ENCODE peak calls at places on chromosomes 11 and 22, in five cellular contexts. F is body of pancreas, V is IMR-90, S is transverse colon, B is testis. O is an unnamed sample.

GRCh38 chr22:38872831-38873248 is 824 bp upstream of the CBX6 start:
- DNase-seq in F (peak), V (peak), S (peak), B (peak), O (peak)

GRCh38 chr22:36356708-36357694 is 30.8 kb downstream of the MYH9 start:
- DNase-seq in F (no peak), V (peak), S (no peak), B (no peak), O (no peak)

GRCh38 chr11:11313426-11313825 is 39.6 kb downstream of the CSNK2A3 start:
- DNase-seq in F (peak), V (peak), S (no peak), B (no peak), O (no peak)

GRCh38 chr11:35477871-35478270 is 47.5 kb downstream of the PAMR1 start:
- DNase-seq in F (no peak), V (no peak), S (no peak), B (no peak), O (no peak)

GRCh38 chr11:103476874-103477273 is 367.6 kb downstream of the DYNC2H1 start:
- DNase-seq in F (no peak), V (no peak), S (no peak), B (no peak), O (no peak)

GRCh38 chr11:47056261-47056915 is 119.8 kb downstream of the CSTPP1 start:
- DNase-seq in F (no peak), V (peak), S (no peak), B (no peak), O (no peak)

GRCh38 chr11:95088946-95089619 is 563 bp upstream of the ENDOD1 start:
- DNase-seq in F (peak), V (no peak), S (no peak), B (no peak), O (no peak)

GRCh38 chr22:31185056-31185455 is 25.1 kb downstream of the RNF185 start:
- DNase-seq in F (no peak), V (peak), S (no peak), B (no peak), O (peak)

GRCh38 chr11:121459413-121460041 is 6.8 kb upstream of the SORL1-AS1 start:
- DNase-seq in F (no peak), V (no peak), S (no peak), B (no peak), O (no peak)

GRCh38 chr11:128324051-128324481 is 263.3 kb downstream of the ETS1 start:
- DNase-seq in F (no peak), V (no peak), S (no peak), B (no peak), O (no peak)

GRCh38 chr22:37741312-37741795 is 44.5 kb downstream of the TRIOBP start:
- DNase-seq in F (peak), V (peak), S (peak), B (peak), O (peak)

GRCh38 chr22:50191041-50191740 is 5.5 kb downstream of the TRABD start:
- DNase-seq in F (peak), V (no peak), S (peak), B (no peak), O (no peak)

GRCh38 chr22:28594784-28595324 is 84.8 kb downstream of the TTC28 start:
- DNase-seq in F (no peak), V (peak), S (no peak), B (no peak), O (no peak)

GRCh38 chr11:128157423-128158298 is 429.7 kb downstream of the ETS1 start:
- DNase-seq in F (peak), V (peak), S (peak), B (peak), O (no peak)

GRCh38 chr11:65429724-65430405 is 7.3 kb downstream of the NEAT1 start:
- DNase-seq in F (peak), V (peak), S (peak), B (peak), O (peak)

GRCh38 chr22:24540470-24540869 is 14.5 kb downstream of the GUCD1 start:
- DNase-seq in F (no peak), V (no peak), S (no peak), B (no peak), O (no peak)

GRCh38 chr22:18048441-18048898 is 24.1 kb upstream of the MICAL3 start:
- DNase-seq in F (no peak), V (peak), S (no peak), B (peak), O (no peak)

GRCh38 chr11:119300198-119300964 is 16.5 kb downstream of the MCAM start:
- DNase-seq in F (no peak), V (no peak), S (no peak), B (no peak), O (no peak)

GRCh38 chr11:32416301-32416700 is 19.0 kb downstream of the WT1 start:
- DNase-seq in F (no peak), V (no peak), S (no peak), B (no peak), O (no peak)
- H3K4me3 ChIP-seq in F (no peak), V (no peak), S (no peak), B (no peak), O (no peak)

DNA sequence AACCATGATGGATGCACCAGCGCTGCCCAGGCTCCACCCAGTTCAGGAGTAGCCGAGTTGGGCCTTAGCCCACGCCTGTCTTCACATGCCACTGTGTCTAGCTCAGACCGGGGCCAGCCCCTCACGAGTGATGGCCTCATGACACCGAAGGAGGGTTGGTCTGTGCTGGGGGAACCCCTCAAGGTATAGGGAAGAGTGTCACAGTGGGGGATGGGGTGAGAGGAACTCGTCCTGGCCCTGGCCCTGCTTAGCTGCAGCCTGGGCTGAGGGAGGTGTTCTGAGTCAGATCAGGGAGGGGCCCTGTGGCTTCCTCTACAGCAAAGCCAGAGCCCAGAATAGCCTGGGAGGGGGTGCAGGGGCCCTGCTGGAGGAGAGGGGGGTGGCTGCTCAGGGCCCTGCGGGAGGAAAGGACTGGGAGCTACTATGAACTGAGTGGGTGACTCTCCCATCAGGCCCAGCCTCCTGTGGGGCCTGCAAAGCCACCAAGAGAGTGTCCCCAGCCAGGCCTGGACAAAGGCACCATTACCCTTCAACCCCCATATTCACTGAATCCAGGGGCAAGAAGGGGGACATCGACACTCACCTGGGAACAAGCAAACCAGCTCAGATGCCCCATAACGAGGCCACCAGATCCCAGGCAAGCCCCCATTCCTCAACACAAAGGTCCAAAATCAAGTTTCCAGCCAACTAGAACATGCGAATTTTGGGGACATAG is 41.2 kb downstream of the IGLL5 start:
- DNase-seq in F (no peak), V (peak), S (peak), B (no peak), O (no peak)
- TF ChIP-seq POLR2A in F (no peak), V (no peak), S (no peak), B (no peak), O (no peak)

DNA sequence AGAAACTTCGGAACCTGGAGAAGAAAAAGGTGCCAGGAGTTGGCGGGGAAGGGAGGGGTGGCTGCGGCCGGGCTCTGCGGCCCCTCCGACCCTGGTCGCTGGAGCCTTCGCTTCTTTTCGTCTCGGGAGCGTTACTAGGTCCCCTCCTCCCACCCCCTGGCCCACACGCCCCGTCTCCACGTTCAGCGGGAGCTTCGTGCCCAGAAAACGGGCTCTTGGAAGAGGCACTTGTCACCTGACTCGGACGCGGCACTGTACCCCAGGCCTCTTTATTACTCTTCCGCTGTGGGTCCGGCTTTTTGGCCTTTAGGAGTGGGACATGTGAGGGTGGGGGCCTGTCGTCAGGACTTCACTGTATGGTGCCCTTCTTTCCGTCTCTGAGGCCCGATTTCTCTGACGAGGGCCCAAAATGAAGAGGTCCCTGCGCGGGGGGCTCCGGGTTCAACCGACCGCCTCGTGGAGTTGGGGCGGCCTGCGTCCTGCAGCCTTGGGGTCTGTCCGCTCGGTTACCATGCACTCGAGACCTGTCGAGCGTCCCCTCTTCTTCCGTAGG is 1.2 kb downstream of the CAPRIN1 start:
- DNase-seq in F (peak), V (no peak), S (peak), B (peak), O (peak)
- H3K4me3 ChIP-seq in F (peak), V (peak), S (peak), B (peak), O (peak)

DNA sequence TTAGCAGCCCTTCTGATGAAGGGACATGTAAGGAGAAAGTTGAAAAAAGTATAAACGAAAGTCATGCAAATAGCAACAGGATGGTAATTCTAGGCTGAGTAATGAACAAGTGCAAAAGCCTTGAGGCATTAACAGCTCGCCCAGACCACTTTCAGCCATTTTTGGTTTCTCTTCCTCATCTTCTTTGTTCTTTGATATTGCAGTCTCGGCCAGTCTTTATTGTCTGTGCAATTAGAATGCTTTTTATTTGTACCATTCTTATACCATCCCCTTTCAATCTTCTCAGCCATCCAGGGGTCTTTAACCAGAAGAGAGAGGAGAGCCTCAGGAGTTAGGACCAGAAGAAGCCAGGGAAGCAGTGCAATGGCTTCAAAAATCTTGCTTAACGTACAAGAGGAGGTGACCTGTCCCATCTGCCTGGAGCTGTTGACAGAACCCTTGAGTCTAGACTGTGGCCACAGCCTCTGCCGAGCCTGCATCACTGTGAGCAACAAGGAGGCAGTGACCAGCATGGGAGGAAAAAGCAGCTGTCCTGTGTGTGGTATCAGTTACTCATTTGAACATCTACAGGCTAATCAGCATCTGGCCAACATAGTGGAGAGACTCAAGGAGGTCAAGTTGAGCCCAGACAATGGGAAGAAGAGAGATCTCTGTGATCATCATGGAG is 7.3 kb downstream of the TRIM34 start:
- DNase-seq in F (no peak), V (no peak), S (no peak), B (no peak), O (no peak)
- TF ChIP-seq POLR2A in F (no peak), V (no peak), S (no peak), B (no peak), O (no peak)

O was measured in upper lobe of left lung.